ENCODE peak calls at places on chromosomes 16 and 17, in four cellular contexts. M, V, B and E are unnamed samples.

GRCh38 chr16:21300309-21301167 is 22.4 kb upstream of the CRYM start:
- DNase-seq in M (peak; percentile 60), V (peak; percentile 80), B (peak; percentile 98), E (peak; percentile 98)

GRCh38 chr17:43831633-43832032 is 1.3 kb downstream of the MPP3 start:
- DNase-seq in M (no peak), V (no peak), B (no peak), E (no peak)

GRCh38 chr17:47785538-47786123 is 36.0 kb downstream of the OSBPL7 start:
- DNase-seq in M (peak; percentile 38), V (no peak), B (no peak), E (peak; percentile 44)

GRCh38 chr17:7440113-7440822 is 956 bp downstream of the FGF11 start:
- DNase-seq in M (no peak), V (peak; percentile 88), B (peak; percentile 80), E (no peak)

GRCh38 chr16:26665166-26665939 is 401.4 kb upstream of the C16orf82 start:
- DNase-seq in M (no peak), V (no peak), B (no peak), E (no peak)

GRCh38 chr17:49728425-49728824 is 20.7 kb upstream of the SLC35B1 start:
- DNase-seq in M (no peak), V (no peak), B (no peak), E (no peak)

GRCh38 chr17:35664685-35665084 is 66.8 kb upstream of the RASL10B start:
- DNase-seq in M (no peak), V (no peak), B (no peak), E (no peak)

GRCh38 chr16:66199189-66199588 is 167.3 kb upstream of the CDH5 start:
- DNase-seq in M (no peak), V (no peak), B (no peak), E (no peak)

GRCh38 chr17:35147313-35147982 is at the start of gene UNC45B:
- DNase-seq in M (no peak), V (no peak), B (no peak), E (no peak)

GRCh38 chr17:59370580-59371299 is 39.3 kb downstream of the YPEL2 start:
- DNase-seq in M (no peak), V (no peak), B (peak; percentile 48), E (no peak)
- H3K4me3 ChIP-seq in M (no peak overlapping the region), V (no peak overlapping the region), B (no peak overlapping the region), E (no peak overlapping the region)

DNA sequence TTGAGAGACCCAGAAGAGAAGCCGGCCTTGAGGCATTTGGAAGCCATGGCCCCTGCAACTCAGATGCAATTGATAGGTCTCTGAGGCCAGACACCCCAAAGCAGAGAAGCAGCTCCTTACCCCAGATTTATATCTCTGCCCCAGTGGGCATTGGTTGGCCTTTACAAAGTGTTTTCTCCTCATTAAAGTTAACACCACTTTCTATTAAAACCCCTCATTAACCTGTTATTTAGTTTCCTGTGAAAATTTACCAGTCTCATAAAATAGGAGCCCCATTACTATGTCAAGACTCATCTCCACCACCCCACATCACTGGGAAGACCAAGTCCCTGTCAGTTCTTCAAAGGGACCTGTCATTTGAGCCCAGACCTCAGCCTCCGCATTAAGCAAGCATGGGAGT is at the start of gene KRT35:
- DNase-seq in M (no peak), V (no peak), B (no peak), E (no peak)
- H3K4me3 ChIP-seq in M (no peak within 1 kb of the TSS), V (no peak within 1 kb of the TSS), B (no peak within 1 kb of the TSS), E (no peak within 1 kb of the TSS)

GRCh38 chr16:797686-798085 is 2.8 kb downstream of the GNG13 start:
- DNase-seq in M (no peak), V (no peak), B (no peak), E (no peak)
- H3K4me3 ChIP-seq in M (no peak overlapping the region), V (no peak overlapping the region), B (no peak overlapping the region), E (no peak overlapping the region)

DNA sequence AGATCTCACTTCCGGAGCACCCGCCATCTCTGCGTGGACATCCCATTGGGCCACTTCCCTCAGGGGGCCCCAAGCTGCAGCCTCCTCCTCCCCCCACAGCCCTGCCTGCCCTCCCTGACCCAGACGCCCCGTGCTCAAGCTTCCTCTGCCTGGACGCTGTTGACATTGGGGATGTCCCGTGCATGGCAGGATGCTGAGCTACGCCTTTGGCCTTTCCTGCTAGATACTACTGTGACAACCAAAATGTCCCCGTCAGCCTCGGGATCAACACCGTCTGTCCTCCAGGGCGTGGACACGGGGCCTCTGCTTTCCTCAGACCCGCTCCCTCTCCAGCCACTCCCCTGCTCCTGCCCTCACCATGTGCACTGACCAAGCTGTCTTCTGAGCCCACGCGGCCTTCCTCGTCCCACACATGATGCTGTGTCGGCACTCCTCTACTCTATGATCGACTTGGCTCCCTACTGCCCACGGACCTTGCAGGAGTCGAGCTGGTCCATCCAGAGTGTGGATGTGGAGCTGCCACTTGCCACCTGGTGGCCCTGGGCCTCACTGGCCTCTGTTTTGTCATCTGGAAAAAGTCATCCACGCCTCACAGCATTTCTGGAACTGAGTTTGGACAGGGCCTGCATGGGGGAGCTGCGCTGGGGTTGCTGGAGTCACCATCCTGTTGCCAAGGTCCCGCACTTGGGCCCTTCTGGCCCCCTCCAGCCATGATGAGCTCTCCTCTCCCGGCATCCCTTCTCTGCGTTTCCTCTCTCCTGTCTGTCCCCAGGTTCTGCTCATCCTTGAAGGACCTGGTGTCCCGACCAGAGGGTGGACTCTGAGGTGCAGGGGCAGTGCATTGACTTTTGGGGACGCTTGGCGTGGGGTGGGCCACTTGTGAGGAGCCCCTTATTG is 221.7 kb upstream of the CIBAR2 start:
- DNase-seq in M (no peak), V (no peak), B (no peak), E (no peak)
- H3K4me3 ChIP-seq in M (no peak overlapping the region), V (no peak overlapping the region), B (no peak overlapping the region), E (no peak overlapping the region)

DNA sequence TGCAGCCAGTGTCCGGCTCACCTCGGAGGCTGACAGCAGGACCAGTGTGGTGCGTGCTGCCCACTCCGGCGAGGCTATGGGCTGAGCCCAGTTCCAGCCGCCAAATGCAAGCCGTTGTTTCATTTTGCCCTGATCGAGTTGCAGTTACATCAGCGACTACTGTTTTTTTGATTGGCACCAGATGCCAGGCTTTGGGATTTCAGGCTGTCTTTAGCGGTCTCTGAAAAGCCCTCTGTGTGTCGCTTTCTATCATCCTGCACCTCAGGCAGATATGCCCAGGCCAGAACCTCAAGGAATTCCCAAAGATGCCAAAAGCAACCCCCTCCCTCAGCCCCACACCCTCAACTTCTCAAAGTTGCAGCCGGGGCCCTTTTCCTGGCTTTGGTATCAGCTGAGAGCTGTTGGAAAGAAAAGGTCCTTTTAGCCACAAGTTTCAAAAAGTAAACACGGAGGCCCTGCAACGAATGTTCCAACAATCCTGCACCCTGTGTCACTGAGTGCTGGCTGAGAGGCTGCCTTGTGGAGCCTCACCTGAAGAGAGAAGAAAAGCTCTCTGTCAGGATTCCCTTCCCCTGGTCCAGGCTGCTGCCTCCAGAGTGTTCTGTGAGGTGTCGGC is 58.9 kb downstream of the WWP2 start:
- DNase-seq in M (no peak), V (peak; percentile 73), B (no peak), E (no peak)
- H3K4me3 ChIP-seq in M (no peak overlapping the region), V (no peak overlapping the region), B (peak overlapping the region; percentile 2), E (no peak overlapping the region)